ENCODE peak calls at places on chromosomes 16 and 17, in four cellular contexts. A, E, X and I are unnamed samples.

GRCh38 chr17:37713624-37714023 is 31.2 kb downstream of the HNF1B start:
- DNase-seq in A (no peak), E (no peak), X (no peak), I (no peak)

GRCh38 chr16:79870016-79870886 is 269.7 kb upstream of the MAF start:
- DNase-seq in A (no peak), E (no peak), X (no peak), I (no peak)

GRCh38 chr17:82962163-82962720 is 117.2 kb upstream of the METRNL start:
- DNase-seq in A (no peak), E (no peak), X (no peak), I (no peak)

GRCh38 chr16:2388875-2389433 is 40.3 kb upstream of the CCNF start:
- DNase-seq in A (no peak), E (no peak), X (peak), I (no peak)

GRCh38 chr16:64950262-64950661 is 171.6 kb downstream of the CDH11 start:
- DNase-seq in A (no peak), E (no peak), X (no peak), I (no peak)

GRCh38 chr17:44918006-44918405 is 2.7 kb upstream of the GFAP start:
- DNase-seq in A (no peak), E (no peak), X (no peak), I (no peak)

GRCh38 chr17:70181376-70181775 is 12.0 kb downstream of the KCNJ2 start:
- DNase-seq in A (no peak), E (no peak), X (no peak), I (no peak)

GRCh38 chr17:67212231-67212630 is 32.8 kb downstream of the HELZ start:
- DNase-seq in A (no peak), E (no peak), X (no peak), I (no peak)

GRCh38 chr17:44216173-44216572 is 3.3 kb downstream of the UBTF start:
- DNase-seq in A (no peak), E (no peak), X (no peak), I (no peak)

DNA sequence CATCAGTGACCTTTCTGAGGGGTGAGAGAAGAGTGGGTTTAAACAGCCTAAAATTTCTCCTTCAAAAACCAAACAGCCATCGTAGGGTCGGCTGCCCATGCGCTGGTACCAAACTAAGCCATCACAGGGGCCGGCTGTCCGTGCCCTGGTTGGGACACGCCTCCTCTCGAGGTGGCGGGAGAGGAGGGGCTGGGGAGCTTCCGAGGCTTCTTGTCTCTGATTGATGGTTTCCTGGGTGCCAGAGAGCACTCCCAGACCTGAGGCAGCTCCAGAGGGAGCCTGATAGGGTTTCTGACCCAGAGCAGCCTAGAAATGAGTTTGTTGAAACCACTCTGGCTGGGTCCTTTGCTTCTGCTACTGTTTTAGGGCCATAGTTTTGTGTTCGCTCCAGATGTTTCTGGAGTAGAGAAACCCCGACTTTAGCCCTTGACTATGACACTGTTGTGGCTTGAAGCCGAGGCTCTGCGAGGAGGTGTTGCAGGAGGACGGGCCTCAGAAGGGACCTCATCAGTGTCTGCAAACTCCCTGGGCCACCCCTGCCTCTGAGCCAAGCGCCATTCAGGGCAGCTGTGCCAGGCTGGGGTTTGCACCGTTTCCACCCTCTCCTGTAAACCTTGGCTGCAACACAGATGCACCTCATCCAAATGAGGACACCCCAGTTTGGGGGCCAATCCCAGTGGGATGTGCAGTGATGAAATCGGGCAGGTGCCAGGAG is 6.2 kb downstream of the ZNF276 start:
- DNase-seq in A (no peak), E (no peak), X (no peak), I (no peak)
- TF ChIP-seq POLR2A in A (no peak), E (no peak), X (no peak), I (no peak)

DNA sequence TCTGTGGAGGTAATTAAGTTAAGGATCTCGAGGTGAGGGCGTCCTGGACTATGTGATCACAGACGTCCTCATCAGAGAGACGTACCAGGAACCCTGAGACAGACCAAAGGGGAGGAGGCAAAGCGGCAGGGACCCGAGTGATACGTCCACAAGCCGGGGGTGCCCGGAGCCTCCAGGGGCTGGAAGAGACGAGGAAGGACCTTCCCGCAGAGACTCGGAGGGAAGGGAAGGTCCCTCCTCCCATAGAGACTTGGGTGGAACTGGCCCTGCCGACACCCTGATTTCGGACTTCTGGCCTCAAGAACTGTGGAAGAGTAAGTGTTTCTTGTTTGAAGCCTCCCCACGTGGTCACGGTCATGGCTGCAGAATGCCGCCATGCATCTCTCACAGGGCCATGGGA is 30.8 kb downstream of the LMF1 start:
- DNase-seq in A (no peak), E (no peak), X (peak), I (no peak)
- H3K27ac ChIP-seq in A (no peak), E (no peak), X (no peak), I (no peak)

GRCh38 chr16:58392215-58393137 is at the start of gene GINS3:
- DNase-seq in A (peak), E (peak), X (peak), I (peak)
- TF ChIP-seq POLR2A in A (no peak), E (no peak), X (no peak), I (no peak)

DNA sequence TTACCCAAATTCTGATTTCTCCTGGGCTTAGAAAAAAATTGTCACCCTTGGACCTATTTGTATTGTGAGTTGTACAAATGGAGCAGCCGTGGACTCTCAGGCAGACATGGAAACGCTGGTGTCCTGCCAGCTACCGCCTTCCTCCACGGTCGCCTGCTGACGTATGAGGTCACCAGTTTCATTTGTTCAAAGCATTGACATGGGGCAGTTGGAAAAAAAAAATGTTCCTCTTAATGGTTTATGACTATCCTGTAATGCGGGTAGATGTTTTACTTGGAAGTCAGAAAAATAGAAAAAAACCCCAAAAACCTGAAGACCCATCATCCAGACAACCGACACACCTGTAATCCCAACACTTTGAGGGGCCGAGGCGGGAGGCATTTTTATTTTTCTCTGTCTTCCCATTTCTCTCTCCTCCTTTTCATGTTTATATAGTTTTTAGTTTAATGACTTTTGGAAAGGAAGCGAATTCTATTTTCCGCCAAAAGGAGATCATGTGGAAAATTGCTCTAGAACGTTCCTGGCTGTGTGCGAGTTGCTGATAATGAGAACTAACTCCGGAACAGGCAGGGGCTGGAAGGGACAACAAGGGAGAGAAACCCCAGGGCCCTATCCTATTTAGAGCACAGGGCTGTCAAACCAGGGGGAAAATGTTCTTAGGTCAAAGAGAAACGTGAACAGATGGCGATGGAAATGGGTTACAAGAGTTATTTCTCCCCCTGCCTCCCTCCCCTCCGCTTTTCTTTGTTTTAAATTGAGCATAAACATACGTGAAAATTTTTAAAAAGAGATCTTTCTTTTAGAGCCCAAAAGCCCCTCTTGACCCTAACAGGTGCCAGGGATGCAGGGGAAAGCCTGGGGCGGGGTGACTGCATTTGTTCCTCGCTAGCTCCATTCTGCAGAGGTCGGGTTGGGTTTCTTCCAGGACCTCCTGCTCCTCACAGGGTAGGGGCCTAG is 13.7 kb downstream of the DNAH17 start:
- DNase-seq in A (no peak), E (no peak), X (peak), I (peak)
- H3K27ac ChIP-seq in A (no peak), E (peak), X (peak), I (no peak)

DNA sequence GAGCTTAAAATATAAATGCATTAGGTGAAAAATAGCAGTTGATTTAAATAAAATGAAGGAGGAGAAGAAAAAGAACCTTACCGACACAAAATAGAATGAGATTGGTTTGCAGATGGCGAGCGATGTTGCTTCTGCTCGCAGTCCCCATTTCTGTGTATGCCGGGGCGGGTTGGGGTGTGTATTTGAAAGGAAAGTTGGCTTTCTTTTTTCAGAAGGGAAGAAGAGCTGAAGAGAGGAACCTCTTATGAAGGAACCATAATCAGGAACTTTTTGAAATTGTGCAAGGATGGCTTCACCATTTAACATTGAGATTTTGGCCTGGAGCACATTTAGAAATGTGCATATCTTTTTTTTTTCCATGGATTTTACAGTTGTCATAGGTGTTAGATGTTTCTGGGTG is at the start of gene IGSF6:
- DNase-seq in A (no peak), E (no peak), X (no peak), I (no peak)
- TF ChIP-seq POLR2A in A (no peak), E (no peak), X (no peak), I (peak)

GRCh38 chr16:68072038-68072695 is 13.0 kb upstream of the NFATC3 start:
- DNase-seq in A (no peak), E (no peak), X (no peak), I (peak)

GRCh38 chr16:68075980-68076379 is 9.2 kb upstream of the NFATC3 start:
- DNase-seq in A (no peak), E (no peak), X (no peak), I (no peak)

GRCh38 chr16:68074850-68075249 is 10.3 kb upstream of the NFATC3 start:
- DNase-seq in A (no peak), E (peak), X (no peak), I (no peak)

GRCh38 chr16:68076560-68076959 is 8.6 kb upstream of the NFATC3 start:
- DNase-seq in A (no peak), E (no peak), X (no peak), I (no peak)

GRCh38 chr16:68073902-68074760 is 11.0 kb upstream of the NFATC3 start:
- DNase-seq in A (no peak), E (no peak), X (no peak), I (no peak)
- H3K27ac ChIP-seq in A (no peak), E (no peak), X (no peak), I (no peak)

DNA sequence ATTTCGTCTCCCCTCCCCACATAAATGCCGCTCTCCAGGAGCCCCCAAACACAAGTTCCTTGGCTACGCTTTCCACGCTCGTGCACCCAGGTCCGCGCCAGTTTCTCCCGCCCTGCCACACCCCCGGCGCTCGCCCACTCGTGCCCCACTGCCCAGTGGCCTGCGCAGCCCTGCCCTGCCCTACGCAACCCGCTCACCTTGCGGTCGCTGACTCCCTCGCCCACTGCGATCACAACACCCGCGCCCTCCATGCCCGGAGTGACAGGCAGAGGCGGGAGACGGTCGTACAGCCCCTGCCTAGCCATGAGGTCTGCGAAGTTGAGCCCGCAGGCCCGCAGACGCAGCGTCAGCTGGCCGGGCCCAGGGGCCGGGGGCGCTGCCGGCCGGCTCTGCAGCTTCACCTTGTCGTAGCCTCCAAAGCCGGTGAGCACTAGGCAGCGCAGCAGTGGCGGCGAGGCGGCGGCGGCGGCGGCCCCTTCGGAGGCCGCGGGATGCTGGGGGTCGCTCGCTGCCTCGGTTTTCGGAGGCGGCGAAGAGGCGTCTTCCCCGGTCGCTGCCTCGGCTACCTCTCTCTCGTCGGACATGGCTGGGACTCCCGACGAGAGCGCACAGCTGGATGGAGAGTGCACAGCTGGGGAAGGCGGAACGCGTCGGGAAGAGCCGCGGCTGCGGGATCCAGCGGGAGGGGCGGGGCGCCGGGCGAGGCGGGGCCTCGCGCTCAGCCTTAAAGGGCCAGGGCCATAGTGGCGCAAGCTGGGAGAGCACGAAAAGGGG is at the start of gene VAT1:
- DNase-seq in A (peak), E (no peak), X (peak), I (peak)
- TF ChIP-seq POLR2A in A (peak), E (no peak), X (no peak), I (peak)

DNA sequence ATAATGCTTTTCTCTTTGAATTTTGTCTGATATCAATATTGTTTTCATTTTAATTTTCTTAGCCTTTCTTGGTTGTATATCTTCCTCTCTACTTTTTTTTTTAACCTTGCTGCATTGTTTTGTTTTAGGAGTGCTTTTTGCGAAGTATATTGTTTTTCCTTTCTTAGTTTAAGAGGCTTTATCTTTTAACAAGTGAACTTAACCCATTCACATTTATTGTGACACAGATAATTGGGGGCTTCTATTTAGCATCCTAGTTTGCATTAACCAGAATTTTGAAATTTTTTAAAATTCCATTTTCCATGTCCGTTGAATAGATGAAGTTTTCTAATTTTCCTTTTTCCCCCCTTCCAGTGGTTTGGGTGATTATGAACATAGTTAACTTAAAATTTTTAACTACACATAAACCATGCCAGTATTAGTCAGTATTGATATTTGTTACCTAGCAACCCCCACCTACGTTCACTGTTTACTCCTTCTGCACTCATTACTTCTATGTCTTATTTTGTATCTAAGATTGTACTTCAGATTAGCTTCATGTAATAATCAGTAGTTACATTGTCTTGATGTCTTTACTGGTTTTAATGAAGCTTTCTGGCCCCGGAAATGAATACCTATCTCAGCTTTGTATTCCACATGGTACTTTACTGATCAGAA is 44.4 kb downstream of the TNRC6A start:
- DNase-seq in A (no peak), E (no peak), X (no peak), I (no peak)
- H3K27ac ChIP-seq in A (no peak), E (no peak), X (peak), I (no peak)

GRCh38 chr16:85082553-85083050 is 29.7 kb downstream of the CIBAR2 start:
- DNase-seq in A (no peak), E (no peak), X (no peak), I (no peak)
- TF ChIP-seq POLR2A in A (no peak), E (no peak), X (no peak), I (no peak)

GRCh38 chr16:87706278-87707000 is 59.3 kb downstream of the KLHDC4 start:
- DNase-seq in A (no peak), E (no peak), X (no peak), I (no peak)
- H3K27ac ChIP-seq in A (no peak), E (no peak), X (no peak), I (no peak)